ENCODE peak calls at places on chromosomes 5 and 9, in five cellular contexts. E is mammary epithelial cell, Y is PC-3, F is IMR-90, Z is endothelial cell of umbilical vein. B is an unnamed sample.

GRCh38 chr9:138009456-138010273 is 132.1 kb downstream of the CACNA1B start:
- DNase-seq in E (no peak), Y (no peak), F (no peak), Z (no peak), B (no peak)

GRCh38 chr5:168528521-168529360 is at the start of gene FBLL1:
- DNase-seq in E (no peak), Y (no peak), F (peak; percentile 16), Z (peak; percentile 32), B (peak; percentile 56)

GRCh38 chr5:137866541-137867388 is 895 bp upstream of the MYOT start:
- DNase-seq in E (no peak), Y (no peak), F (no peak), Z (no peak), B (no peak)

GRCh38 chr5:61919920-61920319 is 386.1 kb upstream of the KIF2A start:
- DNase-seq in E (peak; percentile 94), Y (peak; percentile 84), F (no peak), Z (no peak), B (peak; percentile 65)

GRCh38 chr9:19409406-19410194 is 791 bp downstream of the ACER2 start:
- DNase-seq in E (peak; percentile 56), Y (peak; percentile 27), F (no peak), Z (peak; percentile 43), B (peak; percentile 22)

GRCh38 chr9:32350682-32351081 is 33.8 kb upstream of the ACO1 start:
- DNase-seq in E (peak; percentile 14), Y (peak; percentile 62), F (peak; percentile 17), Z (peak; percentile 26), B (peak; percentile 61)

GRCh38 chr9:87676976-87677775 is 48.7 kb upstream of the CTSL start:
- DNase-seq in E (no peak), Y (no peak), F (peak; percentile 4), Z (peak; percentile 50), B (peak; percentile 35)

GRCh38 chr5:95664204-95664786 is 17.7 kb downstream of the RFESD start:
- DNase-seq in E (peak; percentile 18), Y (peak; percentile 63), F (peak; percentile 49), Z (peak; percentile 74), B (peak; percentile 78)

GRCh38 chr5:9284781-9285307 is 261.0 kb downstream of the SEMA5A start:
- DNase-seq in E (no peak), Y (no peak), F (peak; percentile 58), Z (no peak), B (peak; percentile 77)

GRCh38 chr5:142015781-142016533 is 3.1 kb upstream of the GNPDA1 start:
- DNase-seq in E (peak; percentile 66), Y (peak; percentile 72), F (peak; percentile 56), Z (peak; percentile 92), B (peak; percentile 28)

GRCh38 chr5:77921369-77921768 is 145.2 kb upstream of the TBCA start:
- DNase-seq in E (peak; percentile 49), Y (no peak), F (no peak), Z (no peak), B (no peak)

GRCh38 chr9:102499468-102499867 is 495.7 kb upstream of the CYLC2 start:
- DNase-seq in E (no peak), Y (no peak), F (no peak), Z (no peak), B (no peak)

GRCh38 chr5:137039939-137040515 is 459.1 kb downstream of the SPOCK1 start:
- DNase-seq in E (no peak), Y (no peak), F (no peak), Z (no peak), B (no peak)

GRCh38 chr5:134127376-134127861 is 12.9 kb downstream of the TCF7 start:
- DNase-seq in E (peak; percentile 77), Y (no peak), F (peak; percentile 58), Z (peak; percentile 77), B (peak; percentile 50)

GRCh38 chr5:134533115-134533815 is 7.8 kb downstream of the JADE2 start:
- DNase-seq in E (no peak), Y (no peak), F (no peak), Z (no peak), B (no peak)

GRCh38 chr9:2021731-2022130 is 6.6 kb downstream of the SMARCA2 start:
- DNase-seq in E (no peak), Y (no peak), F (no peak), Z (no peak), B (no peak)

GRCh38 chr5:132074772-132075718 is 1.5 kb downstream of the CSF2 start:
- DNase-seq in E (peak; percentile 26), Y (no peak), F (no peak), Z (no peak), B (no peak)

GRCh38 chr9:21316860-21317259 is 11.7 kb upstream of the IFNA5 start:
- DNase-seq in E (peak; percentile 28), Y (peak; percentile 31), F (no peak), Z (no peak), B (no peak)

DNA sequence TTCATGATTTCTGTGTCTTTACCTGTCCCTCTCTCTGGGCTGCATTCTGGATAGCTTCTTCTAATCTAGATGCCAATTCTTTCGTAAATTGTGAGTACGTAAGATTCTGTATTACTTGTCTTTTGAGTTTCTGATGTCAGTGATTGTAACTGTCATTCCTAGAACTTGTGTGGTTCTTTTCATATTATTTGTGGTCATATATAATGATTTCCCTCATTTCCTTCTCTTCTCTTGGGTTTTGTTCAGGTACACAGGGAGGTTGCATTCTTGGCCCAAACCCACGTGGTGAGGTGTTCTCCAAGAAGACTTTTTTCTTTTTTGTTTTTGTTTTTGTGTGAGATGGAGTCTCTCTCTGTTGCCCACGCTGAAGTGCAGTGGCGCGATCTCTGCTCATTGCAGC is 13.8 kb downstream of the UGCG start:
- DNase-seq in E (no peak), Y (no peak), F (no peak), Z (no peak), B (no peak)
- H3K4me1 ChIP-seq in E (peaks cover 15% of the 10 kb centered on the region), Y (peaks cover 9% of the 10 kb centered on the region), F (peaks cover 29% of the 10 kb centered on the region), Z (peaks cover 11% of the 10 kb centered on the region), B (peaks cover 17% of the 10 kb centered on the region)

DNA sequence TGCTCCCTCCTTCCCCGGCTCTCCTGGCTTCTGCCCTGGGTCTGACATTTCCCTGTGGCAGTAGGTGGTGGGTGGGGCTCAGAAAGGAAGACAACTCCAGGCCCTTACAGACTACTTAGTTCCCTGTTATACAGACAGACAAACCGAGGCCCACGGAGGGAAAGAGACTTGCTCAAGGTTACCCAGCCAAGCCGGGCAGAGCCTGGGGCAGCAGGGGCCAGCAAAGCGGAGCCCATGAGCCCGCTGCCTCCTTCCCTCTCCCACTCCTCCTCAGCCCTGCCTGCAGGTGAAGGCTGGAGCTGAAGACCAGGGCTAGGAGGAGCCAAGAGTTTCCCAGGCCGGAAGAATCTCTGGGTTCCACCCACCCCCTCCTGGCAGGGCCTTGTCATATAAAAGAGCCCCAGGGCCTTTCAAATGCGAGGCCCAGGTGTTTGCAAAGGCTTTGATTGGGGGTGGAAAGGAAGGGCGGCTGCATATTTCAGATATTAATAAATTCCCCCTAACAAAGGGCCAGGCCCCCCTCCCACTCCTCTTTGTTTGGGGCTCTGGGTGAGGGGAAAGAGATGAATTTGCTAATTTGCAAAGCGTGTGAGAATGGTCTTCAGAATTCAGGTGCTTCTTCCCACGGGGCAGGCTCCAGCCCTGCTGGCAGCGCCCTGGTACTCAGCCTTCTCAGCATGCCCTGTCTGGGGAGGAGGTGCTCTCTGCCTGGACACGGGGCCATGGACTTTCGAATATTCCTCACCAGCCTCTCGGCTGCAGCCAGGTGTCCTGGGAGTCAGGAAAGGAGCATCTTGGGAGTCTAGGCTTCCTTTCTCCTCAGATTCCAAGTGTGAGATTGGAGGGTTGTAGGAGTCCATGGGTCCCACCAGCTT is 21.5 kb downstream of the SLC6A7 start:
- DNase-seq in E (no peak), Y (no peak), F (no peak), Z (no peak), B (no peak)
- H3K9ac ChIP-seq in E (no peak overlapping the region), Y (no peak overlapping the region), F (no peak overlapping the region), Z (no peak overlapping the region), B (no peak overlapping the region)

GRCh38 chr9:76354221-76354620 is 40.0 kb downstream of the RFK start:
- DNase-seq in E (no peak), Y (no peak), F (no peak), Z (no peak), B (no peak)
- H3K4me1 ChIP-seq in E (no peaks in the 10 kb centered on the region), Y (no peaks in the 10 kb centered on the region), F (no peaks in the 10 kb centered on the region), Z (no peaks in the 10 kb centered on the region), B (no peaks in the 10 kb centered on the region)

DNA sequence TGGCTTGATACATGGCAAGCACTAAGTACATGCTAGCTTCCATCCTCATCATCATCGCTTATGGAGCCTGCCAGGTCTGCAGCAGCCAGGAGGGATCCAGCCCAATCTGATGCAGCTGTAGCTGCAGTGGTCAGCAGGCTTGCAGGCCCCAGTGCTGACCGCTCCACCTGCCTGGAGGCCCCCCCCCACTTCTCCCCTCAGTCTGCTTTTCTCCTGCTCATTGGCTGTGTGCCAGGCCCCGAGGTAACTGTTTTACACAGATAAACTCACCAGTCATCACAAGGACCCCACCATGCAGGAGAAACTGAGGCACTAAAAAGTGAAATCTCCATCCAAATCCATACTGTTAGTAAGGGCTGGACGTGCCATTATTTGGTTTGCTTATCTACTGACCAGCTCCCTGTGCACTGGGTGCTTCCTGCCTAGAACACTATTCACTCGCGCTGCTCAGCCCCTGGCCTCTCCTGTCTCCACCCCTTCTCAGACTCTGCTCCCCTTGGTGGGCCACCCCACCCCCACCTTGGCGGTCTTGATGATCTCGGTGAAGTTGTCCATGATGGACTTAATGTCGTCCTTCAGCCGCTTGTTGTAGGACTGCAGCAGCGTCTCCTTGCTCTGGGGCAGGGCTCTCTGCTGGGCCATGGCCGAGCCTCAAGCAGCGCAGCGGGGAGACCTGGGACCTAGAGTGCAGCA is 1.8 kb downstream of the MED22 start:
- DNase-seq in E (no peak), Y (no peak), F (no peak), Z (no peak), B (no peak)
- H3K9ac ChIP-seq in E (no peak overlapping the region), Y (peak overlapping the region; percentile 100), F (peak overlapping the region; percentile 75), Z (no peak overlapping the region), B (peak overlapping the region; percentile 99)

DNA sequence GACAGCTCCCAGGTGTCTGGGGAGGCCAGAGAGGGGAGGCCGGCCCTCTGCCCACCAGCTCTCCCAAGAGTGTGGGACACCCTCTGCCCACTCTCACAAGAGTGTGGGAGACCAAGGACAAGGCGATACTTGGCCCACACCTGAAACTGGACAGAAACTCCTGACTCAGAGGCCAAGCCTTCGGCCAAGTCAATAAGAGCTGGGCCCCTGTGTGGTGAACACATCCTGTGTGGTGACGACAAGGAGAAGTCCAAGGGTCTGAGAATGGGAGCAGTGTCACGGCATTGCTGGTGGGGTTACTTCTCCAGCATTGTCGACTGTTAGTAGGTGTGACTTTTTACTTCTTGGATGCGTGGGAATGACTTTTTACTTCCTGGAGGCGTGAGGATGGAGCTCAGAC is 14.6 kb upstream of the F2RL1 start:
- DNase-seq in E (no peak), Y (peak; percentile 66), F (no peak), Z (no peak), B (no peak)
- H3K4me1 ChIP-seq in E (peaks cover 43% of the 10 kb centered on the region), Y (peaks cover 61% of the 10 kb centered on the region), F (peaks cover 17% of the 10 kb centered on the region), Z (peaks cover 42% of the 10 kb centered on the region), B (peaks cover 16% of the 10 kb centered on the region)

DNA sequence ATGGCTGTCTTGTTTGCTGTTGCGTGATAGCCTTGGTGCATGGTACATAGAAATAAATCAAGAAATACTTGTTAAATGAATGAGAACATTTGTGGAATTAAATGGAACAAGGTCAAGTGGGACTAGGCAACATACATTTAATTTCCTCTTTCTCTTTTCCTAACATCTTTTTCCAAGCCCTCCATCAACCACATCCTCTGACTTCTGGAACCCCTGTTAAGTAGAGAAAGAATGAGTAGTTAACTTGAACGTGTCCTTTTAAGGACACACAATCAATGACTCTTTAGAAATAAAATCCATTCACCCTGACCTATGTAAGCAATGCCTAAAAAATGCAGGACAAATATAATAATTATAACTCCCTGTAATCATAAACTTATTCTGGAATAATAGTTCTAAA is 17.2 kb upstream of the THG1L start:
- DNase-seq in E (no peak), Y (no peak), F (peak; percentile 13), Z (no peak), B (no peak)
- H3K9ac ChIP-seq in E (no peak overlapping the region), Y (no peak overlapping the region), F (no peak overlapping the region), Z (no peak overlapping the region), B (no peak overlapping the region)